ENCODE peak calls at places on chromosome 20, in ten cellular contexts. One of them, this sample, is unnamed.

GRCh38 chr20:48622421-48622820 is 205.4 kb downstream of the PREX1 start:
- DNase-seq in GM23338: no peak
- DNase-seq in prostate gland: no peak
- DNase-seq in HCT116: no peak
- DNase-seq in esophagus muscularis mucosa: no peak
- DNase-seq in endothelial cell of umbilical vein: no peak
- DNase-seq in stomach: no peak
- DNase-seq in transverse colon: no peak
- DNase-seq in H1: no peak
- DNase-seq in GM12878: no peak
- DNase-seq in this sample: no peak

GRCh38 chr20:63878855-63879254 is 13.8 kb downstream of the TPD52L2 start:
- DNase-seq in GM23338: no peak
- DNase-seq in prostate gland: no peak
- DNase-seq in HCT116: no peak
- DNase-seq in esophagus muscularis mucosa: no peak
- DNase-seq in endothelial cell of umbilical vein: no peak
- DNase-seq in stomach: no peak
- DNase-seq in transverse colon: no peak
- DNase-seq in H1: no peak
- DNase-seq in GM12878: no peak
- DNase-seq in this sample: no peak

GRCh38 chr20:63582382-63583063 is 8.5 kb upstream of the HELZ2 start:
- DNase-seq in GM23338: no peak
- DNase-seq in prostate gland: no peak
- DNase-seq in HCT116: no peak
- DNase-seq in esophagus muscularis mucosa: no peak
- DNase-seq in endothelial cell of umbilical vein: no peak
- DNase-seq in stomach: no peak
- DNase-seq in transverse colon: no peak
- DNase-seq in H1: no peak
- DNase-seq in GM12878: no peak
- DNase-seq in this sample: no peak

GRCh38 chr20:12970372-12970821 is 38.4 kb upstream of the SPTLC3 start:
- DNase-seq in GM23338: peak; percentile 58
- DNase-seq in prostate gland: no peak
- DNase-seq in HCT116: no peak
- DNase-seq in esophagus muscularis mucosa: no peak
- DNase-seq in endothelial cell of umbilical vein: peak; percentile 56
- DNase-seq in stomach: no peak
- DNase-seq in transverse colon: peak; percentile 9
- DNase-seq in H1: no peak
- DNase-seq in GM12878: no peak
- DNase-seq in this sample: peak; percentile 13

GRCh38 chr20:4788314-4788713 is 66.6 kb downstream of the PRND start:
- DNase-seq in GM23338: no peak
- DNase-seq in prostate gland: no peak
- DNase-seq in HCT116: no peak
- DNase-seq in esophagus muscularis mucosa: no peak
- DNase-seq in endothelial cell of umbilical vein: no peak
- DNase-seq in stomach: no peak
- DNase-seq in transverse colon: no peak
- DNase-seq in H1: no peak
- DNase-seq in GM12878: no peak
- DNase-seq in this sample: no peak

GRCh38 chr20:6045566-6045965 is 8.3 kb downstream of the LRRN4 start:
- DNase-seq in GM23338: no peak
- DNase-seq in prostate gland: no peak
- DNase-seq in HCT116: no peak
- DNase-seq in esophagus muscularis mucosa: no peak
- DNase-seq in endothelial cell of umbilical vein: no peak
- DNase-seq in stomach: no peak
- DNase-seq in transverse colon: no peak
- DNase-seq in H1: no peak
- DNase-seq in GM12878: no peak
- DNase-seq in this sample: no peak

GRCh38 chr20:21146242-21146641 is 20.4 kb downstream of the KIZ start:
- DNase-seq in GM23338: no peak
- DNase-seq in prostate gland: no peak
- DNase-seq in HCT116: no peak
- DNase-seq in esophagus muscularis mucosa: no peak
- DNase-seq in endothelial cell of umbilical vein: no peak
- DNase-seq in stomach: no peak
- DNase-seq in transverse colon: no peak
- DNase-seq in H1: no peak
- DNase-seq in GM12878: no peak
- DNase-seq in this sample: no peak

GRCh38 chr20:37640600-37641561 is 52.9 kb upstream of the CTNNBL1 start:
- DNase-seq in GM23338: no peak
- DNase-seq in prostate gland: no peak
- DNase-seq in HCT116: no peak
- DNase-seq in esophagus muscularis mucosa: no peak
- DNase-seq in endothelial cell of umbilical vein: no peak
- DNase-seq in stomach: no peak
- DNase-seq in transverse colon: no peak
- DNase-seq in H1: no peak
- DNase-seq in GM12878: no peak
- DNase-seq in this sample: no peak

GRCh38 chr20:63006611-63007471 is at the start of gene BHLHE23:
- DNase-seq in GM23338: peak; percentile 85
- DNase-seq in prostate gland: no peak
- DNase-seq in HCT116: no peak
- DNase-seq in esophagus muscularis mucosa: no peak
- DNase-seq in endothelial cell of umbilical vein: no peak
- DNase-seq in stomach: no peak
- DNase-seq in transverse colon: no peak
- DNase-seq in H1: peak; percentile 75
- DNase-seq in GM12878: no peak
- DNase-seq in this sample: no peak

GRCh38 chr20:20741067-20742045 is 28.9 kb upstream of the RALGAPA2 start:
- DNase-seq in GM23338: no peak
- DNase-seq in prostate gland: no peak
- DNase-seq in HCT116: no peak
- DNase-seq in esophagus muscularis mucosa: no peak
- DNase-seq in endothelial cell of umbilical vein: no peak
- DNase-seq in stomach: peak; percentile 56
- DNase-seq in transverse colon: no peak
- DNase-seq in H1: no peak
- DNase-seq in GM12878: no peak
- DNase-seq in this sample: no peak

GRCh38 chr20:18645196-18645745 is 57.4 kb downstream of the DTD1 start:
- DNase-seq in GM23338: peak; percentile 53
- DNase-seq in prostate gland: no peak
- DNase-seq in HCT116: no peak
- DNase-seq in esophagus muscularis mucosa: no peak
- DNase-seq in endothelial cell of umbilical vein: no peak
- DNase-seq in stomach: no peak
- DNase-seq in transverse colon: no peak
- DNase-seq in H1: no peak
- DNase-seq in GM12878: no peak
- DNase-seq in this sample: no peak

GRCh38 chr20:62686869-62687830 is 21.5 kb upstream of the NTSR1 start:
- DNase-seq in GM23338: no peak
- DNase-seq in prostate gland: no peak
- DNase-seq in HCT116: no peak
- DNase-seq in esophagus muscularis mucosa: no peak
- DNase-seq in endothelial cell of umbilical vein: no peak
- DNase-seq in stomach: no peak
- DNase-seq in transverse colon: peak; percentile 53
- DNase-seq in H1: no peak
- DNase-seq in GM12878: no peak
- DNase-seq in this sample: no peak

GRCh38 chr20:45976132-45976531 is 4.1 kb upstream of the ZNF335 start:
- DNase-seq in GM23338: no peak
- DNase-seq in prostate gland: no peak
- DNase-seq in HCT116: no peak
- DNase-seq in esophagus muscularis mucosa: no peak
- DNase-seq in endothelial cell of umbilical vein: no peak
- DNase-seq in stomach: no peak
- DNase-seq in transverse colon: no peak
- DNase-seq in H1: no peak
- DNase-seq in GM12878: no peak
- DNase-seq in this sample: no peak
- H3K27ac ChIP-seq in GM23338: no peak overlapping the region
- H3K27ac ChIP-seq in prostate gland: no peak overlapping the region
- H3K27ac ChIP-seq in HCT116: no peak overlapping the region
- H3K27ac ChIP-seq in esophagus muscularis mucosa: no peak overlapping the region
- H3K27ac ChIP-seq in endothelial cell of umbilical vein: no peak overlapping the region
- H3K27ac ChIP-seq in stomach: no peak overlapping the region
- H3K27ac ChIP-seq in transverse colon: no peak overlapping the region
- H3K27ac ChIP-seq in H1: no peak overlapping the region
- H3K27ac ChIP-seq in GM12878: no peak overlapping the region
- H3K27ac ChIP-seq in this sample: no peak overlapping the region

DNA sequence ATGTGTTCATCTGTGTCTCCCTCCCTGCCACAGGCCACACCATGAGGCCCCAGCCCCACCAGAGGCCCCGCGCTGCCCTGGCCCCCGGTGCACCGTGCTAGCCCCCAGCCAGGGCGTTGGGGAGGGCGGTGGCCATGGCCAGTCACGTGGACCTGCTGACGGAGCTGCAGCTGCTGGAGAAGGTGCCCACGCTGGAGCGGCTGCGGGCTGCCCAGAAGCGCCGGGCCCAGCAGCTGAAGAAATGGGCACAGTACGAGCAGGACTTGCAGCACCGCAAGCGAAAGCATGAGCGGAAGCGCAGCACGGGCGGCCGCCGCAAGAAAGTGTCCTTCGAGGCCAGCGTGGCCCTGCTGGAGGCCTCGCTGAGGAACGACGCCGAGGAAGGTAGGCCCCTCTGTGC is 30.3 kb downstream of the PPP1R16B start:
- DNase-seq in GM23338: no peak
- DNase-seq in prostate gland: no peak
- DNase-seq in HCT116: no peak
- DNase-seq in esophagus muscularis mucosa: no peak
- DNase-seq in endothelial cell of umbilical vein: no peak
- DNase-seq in stomach: no peak
- DNase-seq in transverse colon: no peak
- DNase-seq in H1: no peak
- DNase-seq in GM12878: no peak
- DNase-seq in this sample: no peak
- TF ChIP-seq POLR2AphosphoS5 in GM23338: no peak
- TF ChIP-seq POLR2AphosphoS5 in prostate gland: no peak
- TF ChIP-seq POLR2AphosphoS5 in HCT116: no peak
- TF ChIP-seq POLR2AphosphoS5 in esophagus muscularis mucosa: no peak
- TF ChIP-seq POLR2AphosphoS5 in endothelial cell of umbilical vein: no peak
- TF ChIP-seq POLR2AphosphoS5 in stomach: no peak
- TF ChIP-seq POLR2AphosphoS5 in transverse colon: no peak
- TF ChIP-seq POLR2AphosphoS5 in H1: no peak
- TF ChIP-seq POLR2AphosphoS5 in GM12878: peak; percentile 25
- TF ChIP-seq POLR2AphosphoS5 in this sample: no peak

GRCh38 chr20:32847964-32848363 is 10.8 kb upstream of the EFCAB8 start:
- DNase-seq in GM23338: no peak
- DNase-seq in prostate gland: no peak
- DNase-seq in HCT116: no peak
- DNase-seq in esophagus muscularis mucosa: no peak
- DNase-seq in endothelial cell of umbilical vein: no peak
- DNase-seq in stomach: no peak
- DNase-seq in transverse colon: no peak
- DNase-seq in H1: no peak
- DNase-seq in GM12878: no peak
- DNase-seq in this sample: no peak
- H3K36me3 ChIP-seq in GM23338: peaks cover 31% of the 10 kb centered on the region
- H3K36me3 ChIP-seq in prostate gland: no peaks in the 10 kb centered on the region
- H3K36me3 ChIP-seq in HCT116: peaks cover 24% of the 10 kb centered on the region
- H3K36me3 ChIP-seq in esophagus muscularis mucosa: peaks cover 80% of the 10 kb centered on the region
- H3K36me3 ChIP-seq in endothelial cell of umbilical vein: peaks cover 14% of the 10 kb centered on the region
- H3K36me3 ChIP-seq in stomach: peaks cover 93% of the 10 kb centered on the region
- H3K36me3 ChIP-seq in transverse colon: no peaks in the 10 kb centered on the region
- H3K36me3 ChIP-seq in H1: peaks cover 17% of the 10 kb centered on the region
- H3K36me3 ChIP-seq in GM12878: peaks cover 43% of the 10 kb centered on the region
- H3K36me3 ChIP-seq in this sample: peaks cover 39% of the 10 kb centered on the region

GRCh38 chr20:50029697-50030428 is 47.1 kb downstream of the SNAI1 start:
- DNase-seq in GM23338: no peak
- DNase-seq in prostate gland: no peak
- DNase-seq in HCT116: no peak
- DNase-seq in esophagus muscularis mucosa: no peak
- DNase-seq in endothelial cell of umbilical vein: peak; percentile 93
- DNase-seq in stomach: peak; percentile 36
- DNase-seq in transverse colon: peak; percentile 17
- DNase-seq in H1: no peak
- DNase-seq in GM12878: no peak
- DNase-seq in this sample: no peak

GRCh38 chr20:50027611-50028105 is 44.9 kb downstream of the SNAI1 start:
- DNase-seq in GM23338: no peak
- DNase-seq in prostate gland: no peak
- DNase-seq in HCT116: no peak
- DNase-seq in esophagus muscularis mucosa: no peak
- DNase-seq in endothelial cell of umbilical vein: peak; percentile 95
- DNase-seq in stomach: no peak
- DNase-seq in transverse colon: peak; percentile 25
- DNase-seq in H1: no peak
- DNase-seq in GM12878: no peak
- DNase-seq in this sample: no peak

GRCh38 chr20:50026746-50027575 is 44.2 kb downstream of the SNAI1 start:
- DNase-seq in GM23338: no peak
- DNase-seq in prostate gland: no peak
- DNase-seq in HCT116: no peak
- DNase-seq in esophagus muscularis mucosa: no peak
- DNase-seq in endothelial cell of umbilical vein: no peak
- DNase-seq in stomach: no peak
- DNase-seq in transverse colon: no peak
- DNase-seq in H1: no peak
- DNase-seq in GM12878: no peak
- DNase-seq in this sample: no peak

GRCh38 chr20:50032955-50033666 is 50.3 kb downstream of the SNAI1 start:
- DNase-seq in GM23338: no peak
- DNase-seq in prostate gland: no peak
- DNase-seq in HCT116: no peak
- DNase-seq in esophagus muscularis mucosa: no peak
- DNase-seq in endothelial cell of umbilical vein: no peak
- DNase-seq in stomach: no peak
- DNase-seq in transverse colon: no peak
- DNase-seq in H1: no peak
- DNase-seq in GM12878: no peak
- DNase-seq in this sample: no peak

DNA sequence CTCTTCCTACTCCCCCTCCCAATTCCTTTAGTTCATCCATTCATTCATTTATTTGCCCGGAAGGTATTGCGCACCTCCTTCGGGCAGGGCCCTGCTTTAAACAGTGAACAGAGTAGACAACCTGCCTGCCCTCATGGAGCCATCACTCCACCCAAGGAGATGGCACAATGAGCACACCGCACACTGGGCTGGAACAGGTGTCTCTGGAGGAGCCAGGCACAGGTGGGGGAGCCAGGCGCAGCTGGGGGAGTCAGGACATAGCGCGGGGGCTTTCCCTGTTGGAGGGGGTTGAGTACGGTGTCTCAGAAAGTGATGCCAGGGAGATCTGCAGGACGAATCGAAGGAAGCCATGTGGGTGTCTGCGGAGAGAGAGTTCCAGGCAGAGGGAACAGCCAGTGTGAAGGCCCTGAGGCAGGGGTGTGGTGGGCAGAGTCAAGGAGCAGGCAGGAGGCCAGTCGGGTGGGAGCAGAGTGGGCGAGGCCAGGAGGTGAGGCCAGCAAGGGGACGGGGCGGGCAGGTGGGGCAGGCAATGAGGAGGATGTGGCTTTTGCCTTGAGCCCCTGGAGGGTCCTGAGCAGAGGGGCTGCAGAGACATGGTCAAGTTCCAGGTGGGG is 46.4 kb downstream of the SNAI1 start:
- DNase-seq in GM23338: no peak
- DNase-seq in prostate gland: no peak
- DNase-seq in HCT116: no peak
- DNase-seq in esophagus muscularis mucosa: no peak
- DNase-seq in endothelial cell of umbilical vein: no peak
- DNase-seq in stomach: no peak
- DNase-seq in transverse colon: no peak
- DNase-seq in H1: no peak
- DNase-seq in GM12878: no peak
- DNase-seq in this sample: no peak
- H3K27ac ChIP-seq in GM23338: no peak overlapping the region
- H3K27ac ChIP-seq in prostate gland: no peak overlapping the region
- H3K27ac ChIP-seq in HCT116: no peak overlapping the region
- H3K27ac ChIP-seq in esophagus muscularis mucosa: peak overlapping the region; percentile 17
- H3K27ac ChIP-seq in endothelial cell of umbilical vein: peak overlapping the region; percentile 99
- H3K27ac ChIP-seq in stomach: no peak overlapping the region
- H3K27ac ChIP-seq in transverse colon: peak overlapping the region; percentile 10
- H3K27ac ChIP-seq in H1: no peak overlapping the region
- H3K27ac ChIP-seq in GM12878: no peak overlapping the region
- H3K27ac ChIP-seq in this sample: peak overlapping the region; percentile 46